ENCODE peak calls at places on chromosomes 4 and X, in six cellular contexts. One of them, this sample, is unnamed.

GRCh38 chr4:53962516-53963225 is 101.7 kb downstream of the CHIC2 start:
- DNase-seq in activated T-cell treated with anti-CD3 and anti-CD28 coated beads for 4 hours: no peak
- DNase-seq in activated CD4-positive, CD25-positive, alpha-beta regulatory T cell: no peak
- DNase-seq in stimulated activated CD4-positive, alpha-beta T cell treated with anti-CD3 and anti-CD28 coated beads, Interleukin-15, amount 100 ng/mL, for 48 hours: no peak
- DNase-seq in GM13977: no peak
- DNase-seq in retina: no peak
- DNase-seq in this sample: no peak

GRCh38 chr4:173486714-173487392 is 43.2 kb downstream of the HAND2 start:
- DNase-seq in activated T-cell treated with anti-CD3 and anti-CD28 coated beads for 4 hours: no peak
- DNase-seq in activated CD4-positive, CD25-positive, alpha-beta regulatory T cell: no peak
- DNase-seq in stimulated activated CD4-positive, alpha-beta T cell treated with anti-CD3 and anti-CD28 coated beads, Interleukin-15, amount 100 ng/mL, for 48 hours: no peak
- DNase-seq in GM13977: no peak
- DNase-seq in retina: no peak
- DNase-seq in this sample: no peak

GRCh38 chrX:70554523-70554922 is 109.9 kb downstream of the DLG3 start:
- DNase-seq in activated T-cell treated with anti-CD3 and anti-CD28 coated beads for 4 hours: no peak
- DNase-seq in activated CD4-positive, CD25-positive, alpha-beta regulatory T cell: no peak
- DNase-seq in stimulated activated CD4-positive, alpha-beta T cell treated with anti-CD3 and anti-CD28 coated beads, Interleukin-15, amount 100 ng/mL, for 48 hours: no peak
- DNase-seq in GM13977: no peak
- DNase-seq in retina: no peak
- DNase-seq in this sample: no peak

GRCh38 chr4:161680146-161680545 is 483.7 kb downstream of the FSTL5 start:
- DNase-seq in activated T-cell treated with anti-CD3 and anti-CD28 coated beads for 4 hours: no peak
- DNase-seq in activated CD4-positive, CD25-positive, alpha-beta regulatory T cell: no peak
- DNase-seq in stimulated activated CD4-positive, alpha-beta T cell treated with anti-CD3 and anti-CD28 coated beads, Interleukin-15, amount 100 ng/mL, for 48 hours: no peak
- DNase-seq in GM13977: no peak
- DNase-seq in retina: no peak
- DNase-seq in this sample: no peak

GRCh38 chr4:81698536-81698935 is 226.8 kb upstream of the RASGEF1B start:
- DNase-seq in activated T-cell treated with anti-CD3 and anti-CD28 coated beads for 4 hours: no peak
- DNase-seq in activated CD4-positive, CD25-positive, alpha-beta regulatory T cell: no peak
- DNase-seq in stimulated activated CD4-positive, alpha-beta T cell treated with anti-CD3 and anti-CD28 coated beads, Interleukin-15, amount 100 ng/mL, for 48 hours: no peak
- DNase-seq in GM13977: no peak
- DNase-seq in retina: no peak
- DNase-seq in this sample: no peak

GRCh38 chr4:41723286-41723685 is 25.2 kb downstream of the PHOX2B start:
- DNase-seq in activated T-cell treated with anti-CD3 and anti-CD28 coated beads for 4 hours: no peak
- DNase-seq in activated CD4-positive, CD25-positive, alpha-beta regulatory T cell: no peak
- DNase-seq in stimulated activated CD4-positive, alpha-beta T cell treated with anti-CD3 and anti-CD28 coated beads, Interleukin-15, amount 100 ng/mL, for 48 hours: no peak
- DNase-seq in GM13977: no peak
- DNase-seq in retina: no peak
- DNase-seq in this sample: no peak

GRCh38 chrX:154485150-154486051 is 1.0 kb downstream of the UBL4A start:
- DNase-seq in activated T-cell treated with anti-CD3 and anti-CD28 coated beads for 4 hours: no peak
- DNase-seq in activated CD4-positive, CD25-positive, alpha-beta regulatory T cell: no peak
- DNase-seq in stimulated activated CD4-positive, alpha-beta T cell treated with anti-CD3 and anti-CD28 coated beads, Interleukin-15, amount 100 ng/mL, for 48 hours: no peak
- DNase-seq in GM13977: no peak
- DNase-seq in retina: no peak
- DNase-seq in this sample: no peak

GRCh38 chr4:53602390-53602789 is 11.1 kb upstream of the LNX1 start:
- DNase-seq in activated T-cell treated with anti-CD3 and anti-CD28 coated beads for 4 hours: no peak
- DNase-seq in activated CD4-positive, CD25-positive, alpha-beta regulatory T cell: no peak
- DNase-seq in stimulated activated CD4-positive, alpha-beta T cell treated with anti-CD3 and anti-CD28 coated beads, Interleukin-15, amount 100 ng/mL, for 48 hours: no peak
- DNase-seq in GM13977: no peak
- DNase-seq in retina: no peak
- DNase-seq in this sample: no peak

GRCh38 chr4:10639664-10640063 is 44.9 kb downstream of the CLNK start:
- DNase-seq in activated T-cell treated with anti-CD3 and anti-CD28 coated beads for 4 hours: no peak
- DNase-seq in activated CD4-positive, CD25-positive, alpha-beta regulatory T cell: no peak
- DNase-seq in stimulated activated CD4-positive, alpha-beta T cell treated with anti-CD3 and anti-CD28 coated beads, Interleukin-15, amount 100 ng/mL, for 48 hours: no peak
- DNase-seq in GM13977: no peak
- DNase-seq in retina: no peak
- DNase-seq in this sample: no peak

GRCh38 chr4:19304028-19304427 is 947.7 kb upstream of the SLIT2 start:
- DNase-seq in activated T-cell treated with anti-CD3 and anti-CD28 coated beads for 4 hours: no peak
- DNase-seq in activated CD4-positive, CD25-positive, alpha-beta regulatory T cell: no peak
- DNase-seq in stimulated activated CD4-positive, alpha-beta T cell treated with anti-CD3 and anti-CD28 coated beads, Interleukin-15, amount 100 ng/mL, for 48 hours: no peak
- DNase-seq in GM13977: no peak
- DNase-seq in retina: no peak
- DNase-seq in this sample: no peak

GRCh38 chr4:5404073-5404472 is 304.3 kb downstream of the EVC2 start:
- DNase-seq in activated T-cell treated with anti-CD3 and anti-CD28 coated beads for 4 hours: no peak
- DNase-seq in activated CD4-positive, CD25-positive, alpha-beta regulatory T cell: no peak
- DNase-seq in stimulated activated CD4-positive, alpha-beta T cell treated with anti-CD3 and anti-CD28 coated beads, Interleukin-15, amount 100 ng/mL, for 48 hours: no peak
- DNase-seq in GM13977: no peak
- DNase-seq in retina: no peak
- DNase-seq in this sample: no peak

GRCh38 chr4:152937535-152938236 is 1.6 kb downstream of the FHDC1 start:
- DNase-seq in activated T-cell treated with anti-CD3 and anti-CD28 coated beads for 4 hours: no peak
- DNase-seq in activated CD4-positive, CD25-positive, alpha-beta regulatory T cell: no peak
- DNase-seq in stimulated activated CD4-positive, alpha-beta T cell treated with anti-CD3 and anti-CD28 coated beads, Interleukin-15, amount 100 ng/mL, for 48 hours: no peak
- DNase-seq in GM13977: peak
- DNase-seq in retina: peak
- DNase-seq in this sample: no peak

GRCh38 chr4:103498161-103499070 is 221.4 kb downstream of the TACR3 start:
- DNase-seq in activated T-cell treated with anti-CD3 and anti-CD28 coated beads for 4 hours: no peak
- DNase-seq in activated CD4-positive, CD25-positive, alpha-beta regulatory T cell: no peak
- DNase-seq in stimulated activated CD4-positive, alpha-beta T cell treated with anti-CD3 and anti-CD28 coated beads, Interleukin-15, amount 100 ng/mL, for 48 hours: no peak
- DNase-seq in GM13977: peak
- DNase-seq in retina: no peak
- DNase-seq in this sample: peak

GRCh38 chr4:3461515-3462291 is 1.4 kb upstream of the DOK7 start:
- DNase-seq in activated T-cell treated with anti-CD3 and anti-CD28 coated beads for 4 hours: no peak
- DNase-seq in activated CD4-positive, CD25-positive, alpha-beta regulatory T cell: no peak
- DNase-seq in stimulated activated CD4-positive, alpha-beta T cell treated with anti-CD3 and anti-CD28 coated beads, Interleukin-15, amount 100 ng/mL, for 48 hours: no peak
- DNase-seq in GM13977: no peak
- DNase-seq in retina: no peak
- DNase-seq in this sample: no peak

GRCh38 chr4:25654971-25655963 is at the start of gene SLC34A2:
- DNase-seq in activated T-cell treated with anti-CD3 and anti-CD28 coated beads for 4 hours: no peak
- DNase-seq in activated CD4-positive, CD25-positive, alpha-beta regulatory T cell: no peak
- DNase-seq in stimulated activated CD4-positive, alpha-beta T cell treated with anti-CD3 and anti-CD28 coated beads, Interleukin-15, amount 100 ng/mL, for 48 hours: no peak
- DNase-seq in GM13977: no peak
- DNase-seq in retina: peak
- DNase-seq in this sample: no peak

GRCh38 chr4:6680372-6681034 is 13.2 kb upstream of the S100P start:
- DNase-seq in activated T-cell treated with anti-CD3 and anti-CD28 coated beads for 4 hours: no peak
- DNase-seq in activated CD4-positive, CD25-positive, alpha-beta regulatory T cell: no peak
- DNase-seq in stimulated activated CD4-positive, alpha-beta T cell treated with anti-CD3 and anti-CD28 coated beads, Interleukin-15, amount 100 ng/mL, for 48 hours: no peak
- DNase-seq in GM13977: no peak
- DNase-seq in retina: no peak
- DNase-seq in this sample: no peak

GRCh38 chr4:137693641-137694040 is 161.3 kb upstream of the PCDH18 start:
- DNase-seq in activated T-cell treated with anti-CD3 and anti-CD28 coated beads for 4 hours: no peak
- DNase-seq in activated CD4-positive, CD25-positive, alpha-beta regulatory T cell: no peak
- DNase-seq in stimulated activated CD4-positive, alpha-beta T cell treated with anti-CD3 and anti-CD28 coated beads, Interleukin-15, amount 100 ng/mL, for 48 hours: no peak
- DNase-seq in GM13977: no peak
- DNase-seq in retina: no peak
- DNase-seq in this sample: no peak

GRCh38 chrX:26649534-26649933 is 433.6 kb downstream of the MAGEB5 start:
- DNase-seq in activated T-cell treated with anti-CD3 and anti-CD28 coated beads for 4 hours: no peak
- DNase-seq in activated CD4-positive, CD25-positive, alpha-beta regulatory T cell: no peak
- DNase-seq in stimulated activated CD4-positive, alpha-beta T cell treated with anti-CD3 and anti-CD28 coated beads, Interleukin-15, amount 100 ng/mL, for 48 hours: no peak
- DNase-seq in GM13977: peak
- DNase-seq in retina: no peak
- DNase-seq in this sample: peak